ENCODE peak calls at places on chromosomes 6 and 20, in ten cellular contexts. Z, X, R, C, J, B, Q, L, H and I are unnamed samples.

GRCh38 chr6:118697554-118697953 is 46.2 kb upstream of the CEP85L start:
- DNase-seq in Z (no peak), X (no peak), R (no peak), C (no peak), J (no peak), B (no peak), Q (no peak), L (no peak), H (no peak), I (no peak)

GRCh38 chr6:1739680-1740079 is 130.0 kb downstream of the FOXC1 start:
- DNase-seq in Z (no peak), X (no peak), R (no peak), C (no peak), J (no peak), B (no peak), Q (no peak), L (no peak), H (peak; percentile 86), I (no peak)

GRCh38 chr20:9458075-9458818 is 56.1 kb upstream of the LAMP5 start:
- DNase-seq in Z (peak; percentile 44), X (no peak), R (peak; percentile 68), C (peak; percentile 15), J (peak; percentile 47), B (peak; percentile 27), Q (no peak), L (no peak), H (peak; percentile 64), I (no peak)

GRCh38 chr6:165820934-165821333 is 157.9 kb upstream of the PDE10A start:
- DNase-seq in Z (no peak), X (no peak), R (no peak), C (no peak), J (no peak), B (no peak), Q (no peak), L (no peak), H (no peak), I (no peak)

GRCh38 chr6:134669531-134669930 is 280.4 kb downstream of the ALDH8A1 start:
- DNase-seq in Z (no peak), X (no peak), R (no peak), C (no peak), J (no peak), B (no peak), Q (no peak), L (no peak), H (no peak), I (no peak)

GRCh38 chr20:22464312-22465003 is 119.9 kb downstream of the FOXA2 start:
- DNase-seq in Z (no peak), X (no peak), R (no peak), C (no peak), J (no peak), B (no peak), Q (no peak), L (no peak), H (no peak), I (no peak)

GRCh38 chr20:20070871-20071726 is 18.8 kb downstream of the CFAP61 start:
- DNase-seq in Z (no peak), X (no peak), R (no peak), C (no peak), J (no peak), B (no peak), Q (no peak), L (no peak), H (no peak), I (no peak)

GRCh38 chr6:136873733-136874132 is 48.4 kb upstream of the SLC35D3 start:
- DNase-seq in Z (peak; percentile 32), X (no peak), R (no peak), C (no peak), J (peak; percentile 49), B (no peak), Q (no peak), L (no peak), H (peak; percentile 3), I (no peak)

GRCh38 chr6:117549606-117550005 is 52.7 kb downstream of the GOPC start:
- DNase-seq in Z (no peak), X (no peak), R (no peak), C (no peak), J (no peak), B (no peak), Q (no peak), L (no peak), H (peak; percentile 27), I (no peak)

GRCh38 chr6:118719351-118720124 is 68.1 kb upstream of the CEP85L start:
- DNase-seq in Z (no peak), X (no peak), R (no peak), C (no peak), J (no peak), B (no peak), Q (no peak), L (no peak), H (peak; percentile 74), I (no peak)

GRCh38 chr6:163165155-163165910 is 249.2 kb upstream of the QKI start:
- DNase-seq in Z (no peak), X (peak; percentile 21), R (no peak), C (no peak), J (no peak), B (no peak), Q (peak; percentile 74), L (no peak), H (no peak), I (no peak)

GRCh38 chr6:135753196-135753595 is 98.3 kb upstream of the PDE7B start:
- DNase-seq in Z (no peak), X (no peak), R (no peak), C (no peak), J (no peak), B (no peak), Q (no peak), L (no peak), H (no peak), I (no peak)

GRCh38 chr6:1003394-1004160 is 308.3 kb upstream of the FOXQ1 start:
- DNase-seq in Z (no peak), X (no peak), R (no peak), C (no peak), J (no peak), B (no peak), Q (no peak), L (no peak), H (no peak), I (no peak)

GRCh38 chr6:158629376-158630221 is 14.9 kb downstream of the DYNLT1 start:
- DNase-seq in Z (no peak), X (no peak), R (peak; percentile 40), C (peak; percentile 56), J (no peak), B (peak; percentile 65), Q (no peak), L (no peak), H (no peak), I (no peak)

GRCh38 chr6:143325379-143326140 is 124.9 kb downstream of the ADAT2 start:
- DNase-seq in Z (no peak), X (no peak), R (no peak), C (no peak), J (no peak), B (no peak), Q (no peak), L (no peak), H (no peak), I (no peak)

GRCh38 chr6:148700713-148701392 is 46.0 kb upstream of the UST start:
- DNase-seq in Z (peak; percentile 48), X (no peak), R (peak; percentile 23), C (no peak), J (peak; percentile 60), B (peak; percentile 23), Q (no peak), L (no peak), H (peak; percentile 48), I (no peak)

GRCh38 chr6:158011478-158011920 is 29.8 kb downstream of the SYNJ2 start:
- DNase-seq in Z (no peak), X (no peak), R (no peak), C (no peak), J (peak; percentile 84), B (no peak), Q (no peak), L (no peak), H (peak; percentile 30), I (no peak)

GRCh38 chr6:43491750-43492661 is 14.6 kb downstream of the TJAP1 start:
- DNase-seq in Z (peak; percentile 77), X (peak; percentile 75), R (no peak), C (no peak), J (peak; percentile 74), B (no peak), Q (peak; percentile 52), L (peak; percentile 88), H (no peak), I (no peak)

GRCh38 chr20:21102252-21102609 is 3.9 kb downstream of the LINC00237 start:
- DNase-seq in Z (no peak), X (no peak), R (peak; percentile 50), C (no peak), J (no peak), B (no peak), Q (peak; percentile 57), L (no peak), H (peak; percentile 21), I (no peak)
- H3K4me3 ChIP-seq in Z (no peak overlapping the region), X (no peak overlapping the region), R (peak overlapping the region; percentile 43), C (peak overlapping the region; percentile 10), J (no peak overlapping the region), B (no peak overlapping the region), Q (no peak overlapping the region), L (peak overlapping the region; percentile 46), H (peak overlapping the region; percentile 47), I (no peak overlapping the region)

GRCh38 chr6:37172991-37173572 is 3.1 kb downstream of the PIM1 start:
- DNase-seq in Z (no peak), X (no peak), R (no peak), C (no peak), J (no peak), B (no peak), Q (no peak), L (no peak), H (no peak), I (no peak)
- TF ChIP-seq CTCF in Z (no peak), X (no peak), R (no peak), C (no peak), J (no peak), B (no peak), Q (no peak), L (no peak), H (no peak), I (no peak)

DNA sequence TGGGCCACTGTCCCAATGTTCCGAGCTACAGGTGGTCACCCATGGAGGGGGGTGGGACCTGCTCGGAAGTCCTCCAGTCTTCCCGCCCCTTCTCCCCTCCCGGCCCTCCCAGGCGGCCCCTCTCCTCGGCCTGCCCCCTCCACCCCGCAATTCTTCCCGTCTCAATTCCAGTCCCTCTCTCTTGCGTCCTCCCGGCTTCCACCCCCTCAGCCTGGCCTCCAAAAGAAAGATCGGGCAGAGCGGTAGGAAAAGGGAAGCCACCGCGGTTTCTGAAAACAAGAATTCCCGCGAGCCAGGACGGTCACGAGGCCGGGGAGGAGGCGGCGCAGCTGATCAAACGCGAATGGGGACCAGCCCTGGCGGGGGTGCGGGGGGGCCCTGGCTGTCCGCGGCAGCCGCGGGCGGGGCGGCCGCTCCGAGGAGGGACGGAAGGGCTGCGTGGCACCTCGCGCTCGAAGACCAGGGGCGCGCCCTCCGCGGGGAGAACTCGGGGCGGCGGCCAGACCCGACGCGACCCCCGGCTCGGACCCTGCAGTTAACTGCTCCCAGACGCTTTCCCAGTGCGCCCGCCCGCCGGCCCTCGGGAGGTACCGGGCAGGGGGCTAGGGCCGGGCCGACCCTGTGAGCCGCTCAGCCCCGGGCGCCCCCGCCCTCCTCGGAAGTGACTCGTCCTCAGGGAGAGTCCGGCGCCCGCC is 1.0 kb downstream of the PXDC1 start:
- DNase-seq in Z (peak; percentile 82), X (peak; percentile 83), R (peak; percentile 62), C (peak; percentile 36), J (peak; percentile 74), B (peak; percentile 83), Q (peak; percentile 64), L (peak; percentile 92), H (no peak), I (no peak)
- H3K4me3 ChIP-seq in Z (peak overlapping the region; percentile 76), X (peak overlapping the region; percentile 83), R (peak overlapping the region; percentile 57), C (peak overlapping the region; percentile 52), J (peak overlapping the region; percentile 78), B (peak overlapping the region; percentile 27), Q (peak overlapping the region; percentile 69), L (peak overlapping the region; percentile 86), H (peak overlapping the region; percentile 37), I (peak overlapping the region; percentile 81)

GRCh38 chr6:33851959-33852358 is 48.2 kb upstream of the MLN start:
- DNase-seq in Z (no peak), X (no peak), R (peak; percentile 60), C (peak; percentile 58), J (no peak), B (no peak), Q (no peak), L (no peak), H (peak; percentile 38), I (no peak)
- TF ChIP-seq CTCF in Z (peak; percentile 52), X (no peak), R (peak; percentile 54), C (peak; percentile 46), J (peak; percentile 40), B (peak; percentile 24), Q (peak; percentile 55), L (peak; percentile 32), H (peak; percentile 53), I (peak; percentile 51)